ENCODE peak calls at places on chromosomes 7 and 10, in eight cellular contexts. G, A, D, J, E, M, F and S are unnamed samples.

GRCh38 chr7:18429547-18429946 is 66.0 kb upstream of the HDAC9 start:
- DNase-seq in G (no peak), A (no peak), D (no peak), J (no peak), E (no peak), M (no peak), F (no peak), S (no peak)

GRCh38 chr7:69698109-69698840 is 100.0 kb downstream of the AUTS2 start:
- DNase-seq in G (no peak), A (no peak), D (no peak), J (no peak), E (no peak), M (no peak), F (no peak), S (no peak)

GRCh38 chr7:98285132-98286092 is 3.9 kb downstream of the BRI3 start:
- DNase-seq in G (no peak), A (no peak), D (no peak), J (no peak), E (no peak), M (no peak), F (no peak), S (no peak)

GRCh38 chr7:130894146-130895005 is 160.4 kb upstream of the KLF14 start:
- DNase-seq in G (no peak), A (peak), D (no peak), J (no peak), E (no peak), M (peak), F (no peak), S (no peak)

GRCh38 chr10:89393898-89394297 is 1.5 kb downstream of the IFIT1 start:
- DNase-seq in G (no peak), A (no peak), D (no peak), J (no peak), E (no peak), M (no peak), F (no peak), S (no peak)

GRCh38 chr7:30478349-30479228 is at the start of gene NOD1:
- DNase-seq in G (peak), A (peak), D (peak), J (peak), E (peak), M (peak), F (peak), S (peak)

GRCh38 chr7:118129037-118129436 is 54.9 kb upstream of the LSM8 start:
- DNase-seq in G (no peak), A (no peak), D (no peak), J (no peak), E (no peak), M (no peak), F (no peak), S (no peak)

GRCh38 chr7:150685219-150686029 is at the start of gene GIMAP2:
- DNase-seq in G (no peak), A (no peak), D (peak), J (no peak), E (no peak), M (no peak), F (no peak), S (no peak)

GRCh38 chr10:72250666-72251065 is 23.1 kb upstream of the DDIT4 start:
- DNase-seq in G (no peak), A (peak), D (no peak), J (no peak), E (no peak), M (peak), F (no peak), S (no peak)

GRCh38 chr7:115476666-115477065 is 553.9 kb downstream of the TFEC start:
- DNase-seq in G (no peak), A (no peak), D (no peak), J (no peak), E (no peak), M (no peak), F (peak), S (no peak)

GRCh38 chr7:41881313-41882130 is 178.6 kb upstream of the INHBA start:
- DNase-seq in G (no peak), A (no peak), D (peak), J (no peak), E (peak), M (peak), F (no peak), S (no peak)

GRCh38 chr10:91843083-91843482 is 44.9 kb downstream of the TNKS2 start:
- DNase-seq in G (no peak), A (no peak), D (no peak), J (no peak), E (no peak), M (no peak), F (no peak), S (no peak)

GRCh38 chr10:22611425-22612111 is 102.8 kb downstream of the PIP4K2A start:
- DNase-seq in G (no peak), A (no peak), D (no peak), J (no peak), E (no peak), M (no peak), F (no peak), S (no peak)

GRCh38 chr7:78224923-78225322 is 426.4 kb downstream of the PHTF2 start:
- DNase-seq in G (no peak), A (no peak), D (no peak), J (no peak), E (no peak), M (no peak), F (no peak), S (no peak)